ENCODE peak calls at places on chromosomes 13 and 19, in ten cellular contexts. F is fibroblast of lung; L is AG04450; G is cardiac muscle cell; M is activated CD8-positive, alpha-beta memory T cell treated with anti-CD3 and anti-CD28 coated beads for 1 hour; W is neural progenitor cell; K is NCI-H1105; N is effector memory CD8-positive, alpha-beta T cell; V is T1000; P is CD4-positive, alpha-beta T cell. U is an unnamed sample.

GRCh38 chr13:44698076-44698475 is 121.9 kb upstream of the TSC22D1 start:
- DNase-seq in F (no peak), L (no peak), G (no peak), M (no peak), W (peak; percentile 42), K (no peak), N (no peak), V (no peak), P (no peak), U (no peak)

GRCh38 chr19:41709951-41710645 is 1.7 kb downstream of the CEACAM5 start:
- DNase-seq in F (no peak), L (no peak), G (no peak), M (no peak), W (no peak), K (no peak), N (no peak), V (no peak), P (no peak), U (no peak)

GRCh38 chr13:80901111-80902014 is 560.4 kb upstream of the SPRY2 start:
- DNase-seq in F (no peak), L (no peak), G (peak; percentile 82), M (no peak), W (no peak), K (no peak), N (no peak), V (no peak), P (no peak), U (no peak)

GRCh38 chr19:4519521-4520277 is 1.4 kb upstream of the PLIN4 start:
- DNase-seq in F (no peak), L (no peak), G (peak; percentile 46), M (no peak), W (no peak), K (no peak), N (no peak), V (no peak), P (no peak), U (peak; percentile 34)

GRCh38 chr13:102870677-102871415 is 25.0 kb downstream of the ERCC5 start:
- DNase-seq in F (peak; percentile 65), L (no peak), G (peak; percentile 80), M (peak; percentile 13), W (peak; percentile 80), K (no peak), N (peak; percentile 49), V (no peak), P (peak; percentile 28), U (peak; percentile 58)

GRCh38 chr19:15294591-15294990 is 37.7 kb downstream of the BRD4 start:
- DNase-seq in F (no peak), L (no peak), G (no peak), M (no peak), W (no peak), K (peak; percentile 14), N (no peak), V (no peak), P (no peak), U (peak; percentile 35)

GRCh38 chr19:40233811-40234389 is 7.4 kb upstream of the CCNP start:
- DNase-seq in F (no peak), L (no peak), G (no peak), M (no peak), W (no peak), K (no peak), N (no peak), V (no peak), P (no peak), U (no peak)

GRCh38 chr19:3398114-3398899 is 31.9 kb downstream of the NFIC start:
- DNase-seq in F (peak; percentile 55), L (no peak), G (peak; percentile 36), M (no peak), W (peak; percentile 46), K (no peak), N (no peak), V (no peak), P (no peak), U (peak; percentile 71)

GRCh38 chr19:771332-771785 is 20.4 kb downstream of the MISP start:
- DNase-seq in F (peak; percentile 57), L (no peak), G (peak; percentile 73), M (no peak), W (peak; percentile 62), K (no peak), N (no peak), V (peak; percentile 32), P (peak; percentile 13), U (peak; percentile 60)

GRCh38 chr19:38838208-38838985 is 6.8 kb upstream of the ECH1 start:
- DNase-seq in F (no peak), L (no peak), G (no peak), M (peak; percentile 14), W (no peak), K (no peak), N (no peak), V (no peak), P (no peak), U (no peak)

GRCh38 chr13:76538004-76538403 is 348.2 kb downstream of the KCTD12 start:
- DNase-seq in F (no peak), L (no peak), G (no peak), M (no peak), W (peak; percentile 39), K (no peak), N (no peak), V (no peak), P (no peak), U (no peak)

GRCh38 chr13:98254541-98254940 is 77.5 kb upstream of the RNF113B start:
- DNase-seq in F (peak; percentile 56), L (no peak), G (no peak), M (no peak), W (no peak), K (no peak), N (no peak), V (no peak), P (no peak), U (peak; percentile 91)

GRCh38 chr13:47252627-47253026 is 355.8 kb upstream of the HTR2A start:
- DNase-seq in F (no peak), L (no peak), G (no peak), M (no peak), W (no peak), K (no peak), N (no peak), V (no peak), P (no peak), U (peak; percentile 63)

GRCh38 chr19:11504502-11505031 is 1.1 kb downstream of the ZNF653 start:
- DNase-seq in F (no peak), L (no peak), G (no peak), M (no peak), W (no peak), K (no peak), N (no peak), V (no peak), P (no peak), U (no peak)

GRCh38 chr19:31348416-31349159 is 648 bp downstream of the TSHZ3 start:
- DNase-seq in F (peak; percentile 29), L (no peak), G (peak; percentile 43), M (no peak), W (peak; percentile 39), K (peak; percentile 20), N (no peak), V (peak; percentile 42), P (no peak), U (peak; percentile 31)

GRCh38 chr13:28501547-28501946 is 6.6 kb upstream of the FLT1 start:
- DNase-seq in F (no peak), L (no peak), G (no peak), M (no peak), W (no peak), K (no peak), N (no peak), V (no peak), P (no peak), U (no peak)

GRCh38 chr13:107452833-107453232 is 762.5 kb downstream of the LIG4 start:
- DNase-seq in F (no peak), L (no peak), G (no peak), M (no peak), W (no peak), K (no peak), N (no peak), V (no peak), P (no peak), U (no peak)

GRCh38 chr19:4580961-4581380 is 21.5 kb upstream of the SEMA6B start:
- DNase-seq in F (no peak), L (no peak), G (no peak), M (no peak), W (no peak), K (no peak), N (no peak), V (no peak), P (no peak), U (no peak)

GRCh38 chr13:106488075-106488474 is 47.4 kb downstream of the EFNB2 start:
- DNase-seq in F (no peak), L (no peak), G (no peak), M (no peak), W (no peak), K (no peak), N (no peak), V (no peak), P (no peak), U (no peak)

GRCh38 chr13:98476538-98476966 is 100.4 kb downstream of the STK24 start:
- DNase-seq in F (peak; percentile 77), L (no peak), G (peak; percentile 82), M (peak; percentile 67), W (no peak), K (no peak), N (peak; percentile 78), V (peak; percentile 71), P (peak; percentile 83), U (peak; percentile 95)

GRCh38 chr13:95378603-95379002 is 77.4 kb upstream of the ABCC4 start:
- DNase-seq in F (no peak), L (no peak), G (no peak), M (no peak), W (no peak), K (no peak), N (no peak), V (no peak), P (no peak), U (no peak)